ENCODE peak calls at places on chromosomes 1 and 21, in six cellular contexts. One of them, this sample, is unnamed.

GRCh38 chr1:40391688-40392145 is 18.2 kb downstream of the SMAP2 start:
- DNase-seq in activated B cell treated with CpG ODN at 0.5 μM for 24 hours: no peak
- DNase-seq in endothelial cell: no peak
- DNase-seq in upper lobe of right lung: no peak
- DNase-seq in osteoblast: no peak
- DNase-seq in left ventricle myocardium inferior: no peak
- DNase-seq in this sample: no peak

GRCh38 chr1:165169729-165170128 is 186.8 kb downstream of the LMX1A start:
- DNase-seq in upper lobe of right lung: no peak
- DNase-seq in endothelial cell: no peak
- DNase-seq in left ventricle myocardium inferior: no peak
- DNase-seq in osteoblast: no peak
- DNase-seq in activated B cell treated with CpG ODN at 0.5 μM for 24 hours: no peak
- DNase-seq in this sample: no peak

GRCh38 chr1:112579801-112580510 is 39.0 kb downstream of the ST7L start:
- DNase-seq in osteoblast: no peak
- DNase-seq in upper lobe of right lung: no peak
- DNase-seq in left ventricle myocardium inferior: no peak
- DNase-seq in endothelial cell: no peak
- DNase-seq in activated B cell treated with CpG ODN at 0.5 μM for 24 hours: no peak
- DNase-seq in this sample: no peak

GRCh38 chr1:202343652-202344349 is 2.1 kb upstream of the UBE2T start:
- DNase-seq in osteoblast: peak
- DNase-seq in endothelial cell: no peak
- DNase-seq in left ventricle myocardium inferior: no peak
- DNase-seq in activated B cell treated with CpG ODN at 0.5 μM for 24 hours: no peak
- DNase-seq in upper lobe of right lung: no peak
- DNase-seq in this sample: no peak

GRCh38 chr1:145871994-145872411 is 13.1 kb upstream of the PIAS3 start:
- DNase-seq in activated B cell treated with CpG ODN at 0.5 μM for 24 hours: peak
- DNase-seq in endothelial cell: peak
- DNase-seq in left ventricle myocardium inferior: peak
- DNase-seq in upper lobe of right lung: peak
- DNase-seq in osteoblast: no peak
- DNase-seq in this sample: no peak

GRCh38 chr21:25670726-25671125 is 31.7 kb downstream of the JAM2 start:
- DNase-seq in endothelial cell: no peak
- DNase-seq in activated B cell treated with CpG ODN at 0.5 μM for 24 hours: no peak
- DNase-seq in upper lobe of right lung: no peak
- DNase-seq in osteoblast: no peak
- DNase-seq in left ventricle myocardium inferior: no peak
- DNase-seq in this sample: no peak

GRCh38 chr1:81329061-81329460 is 471.7 kb upstream of the ADGRL2 start:
- DNase-seq in endothelial cell: no peak
- DNase-seq in upper lobe of right lung: no peak
- DNase-seq in activated B cell treated with CpG ODN at 0.5 μM for 24 hours: no peak
- DNase-seq in left ventricle myocardium inferior: no peak
- DNase-seq in osteoblast: no peak
- DNase-seq in this sample: no peak

GRCh38 chr1:60835649-60836048 is 246.7 kb upstream of the NFIA start:
- DNase-seq in endothelial cell: no peak
- DNase-seq in osteoblast: no peak
- DNase-seq in activated B cell treated with CpG ODN at 0.5 μM for 24 hours: no peak
- DNase-seq in left ventricle myocardium inferior: no peak
- DNase-seq in upper lobe of right lung: no peak
- DNase-seq in this sample: no peak

GRCh38 chr1:5830771-5831599 is 161.2 kb downstream of the NPHP4 start:
- DNase-seq in endothelial cell: peak
- DNase-seq in activated B cell treated with CpG ODN at 0.5 μM for 24 hours: no peak
- DNase-seq in left ventricle myocardium inferior: no peak
- DNase-seq in upper lobe of right lung: no peak
- DNase-seq in osteoblast: peak
- DNase-seq in this sample: no peak

GRCh38 chr1:237679687-237680086 is 211.0 kb downstream of the ZP4 start:
- DNase-seq in activated B cell treated with CpG ODN at 0.5 μM for 24 hours: no peak
- DNase-seq in osteoblast: no peak
- DNase-seq in upper lobe of right lung: no peak
- DNase-seq in left ventricle myocardium inferior: no peak
- DNase-seq in endothelial cell: no peak
- DNase-seq in this sample: no peak

GRCh38 chr1:237681210-237681609 is 209.5 kb downstream of the ZP4 start:
- DNase-seq in osteoblast: no peak
- DNase-seq in activated B cell treated with CpG ODN at 0.5 μM for 24 hours: no peak
- DNase-seq in endothelial cell: no peak
- DNase-seq in left ventricle myocardium inferior: no peak
- DNase-seq in upper lobe of right lung: no peak
- DNase-seq in this sample: no peak

GRCh38 chr1:237672748-237673147 is 218.0 kb downstream of the ZP4 start:
- DNase-seq in upper lobe of right lung: no peak
- DNase-seq in endothelial cell: no peak
- DNase-seq in left ventricle myocardium inferior: no peak
- DNase-seq in activated B cell treated with CpG ODN at 0.5 μM for 24 hours: no peak
- DNase-seq in osteoblast: no peak
- DNase-seq in this sample: no peak

GRCh38 chr1:237677979-237678378 is 212.7 kb downstream of the ZP4 start:
- DNase-seq in endothelial cell: no peak
- DNase-seq in osteoblast: no peak
- DNase-seq in left ventricle myocardium inferior: no peak
- DNase-seq in upper lobe of right lung: no peak
- DNase-seq in activated B cell treated with CpG ODN at 0.5 μM for 24 hours: no peak
- DNase-seq in this sample: no peak
- TF ChIP-seq CTCF in endothelial cell: no peak
- TF ChIP-seq CTCF in osteoblast: no peak
- TF ChIP-seq CTCF in left ventricle myocardium inferior: no peak
- TF ChIP-seq CTCF in upper lobe of right lung: no peak
- TF ChIP-seq CTCF in activated B cell treated with CpG ODN at 0.5 μM for 24 hours: no peak
- TF ChIP-seq CTCF in this sample: no peak

DNA sequence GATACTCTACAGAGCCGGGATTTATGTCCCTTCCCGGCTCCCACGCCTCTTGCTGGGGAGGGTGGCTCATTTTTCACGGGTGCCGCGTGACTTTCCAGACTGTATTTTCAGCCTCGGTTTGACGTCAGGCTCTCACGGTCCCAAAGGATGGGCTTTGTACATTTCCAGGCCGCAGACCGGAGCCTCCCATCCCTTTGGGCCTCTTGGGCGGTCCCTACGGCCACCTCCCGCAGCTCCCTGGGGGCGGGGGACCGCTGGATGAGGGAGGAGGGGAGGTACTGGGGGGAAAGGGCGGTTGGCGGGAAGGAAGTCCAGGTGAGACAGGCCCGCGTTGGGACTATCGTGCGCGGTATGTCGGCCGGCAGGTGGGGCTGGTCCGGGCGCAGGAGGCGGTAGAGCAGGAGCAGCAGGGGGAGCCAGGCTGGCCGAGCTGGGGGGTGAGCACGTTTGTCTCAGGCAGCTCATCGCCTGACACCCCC is 17.9 kb downstream of the UBL4B start:
- DNase-seq in left ventricle myocardium inferior: peak
- DNase-seq in upper lobe of right lung: no peak
- DNase-seq in endothelial cell: no peak
- DNase-seq in osteoblast: no peak
- DNase-seq in activated B cell treated with CpG ODN at 0.5 μM for 24 hours: no peak
- DNase-seq in this sample: peak
- TF ChIP-seq CTCF in left ventricle myocardium inferior: peak
- TF ChIP-seq CTCF in upper lobe of right lung: no peak
- TF ChIP-seq CTCF in endothelial cell: no peak
- TF ChIP-seq CTCF in osteoblast: no peak
- TF ChIP-seq CTCF in activated B cell treated with CpG ODN at 0.5 μM for 24 hours: no peak
- TF ChIP-seq CTCF in this sample: no peak

GRCh38 chr1:36222481-36223372 is 1.5 kb upstream of the THRAP3 start:
- DNase-seq in upper lobe of right lung: peak
- DNase-seq in left ventricle myocardium inferior: no peak
- DNase-seq in osteoblast: peak
- DNase-seq in activated B cell treated with CpG ODN at 0.5 μM for 24 hours: no peak
- DNase-seq in endothelial cell: no peak
- DNase-seq in this sample: no peak

GRCh38 chr1:36223373-36223995 is 759 bp upstream of the THRAP3 start:
- DNase-seq in activated B cell treated with CpG ODN at 0.5 μM for 24 hours: no peak
- DNase-seq in endothelial cell: no peak
- DNase-seq in left ventricle myocardium inferior: no peak
- DNase-seq in osteoblast: peak
- DNase-seq in upper lobe of right lung: no peak
- DNase-seq in this sample: no peak

GRCh38 chr1:36211841-36212240 is 12.4 kb upstream of the THRAP3 start:
- DNase-seq in endothelial cell: no peak
- DNase-seq in upper lobe of right lung: no peak
- DNase-seq in activated B cell treated with CpG ODN at 0.5 μM for 24 hours: no peak
- DNase-seq in osteoblast: no peak
- DNase-seq in left ventricle myocardium inferior: no peak
- DNase-seq in this sample: no peak

GRCh38 chr1:36212782-36213181 is 11.5 kb upstream of the THRAP3 start:
- DNase-seq in endothelial cell: no peak
- DNase-seq in osteoblast: peak
- DNase-seq in activated B cell treated with CpG ODN at 0.5 μM for 24 hours: no peak
- DNase-seq in upper lobe of right lung: no peak
- DNase-seq in left ventricle myocardium inferior: no peak
- DNase-seq in this sample: no peak

DNA sequence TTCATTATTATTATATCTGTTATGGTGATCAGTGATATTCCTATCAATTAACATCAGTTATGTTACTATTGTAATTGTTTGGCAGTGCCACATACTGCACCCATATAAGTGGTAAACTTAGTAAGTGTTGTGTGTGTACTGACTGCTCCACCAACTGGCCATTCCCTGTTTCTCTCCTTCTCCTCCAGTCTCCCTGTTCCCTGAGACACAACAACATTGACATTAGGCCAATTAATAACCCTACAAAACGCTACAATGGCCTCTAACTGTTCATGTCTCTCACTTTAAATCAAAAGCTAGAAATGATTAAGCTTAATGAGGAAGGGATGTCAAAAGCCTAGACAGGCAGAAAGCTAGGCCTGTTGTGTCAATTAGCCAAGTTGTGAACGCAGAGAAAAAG is 6.6 kb upstream of the THRAP3 start:
- DNase-seq in osteoblast: peak
- DNase-seq in upper lobe of right lung: no peak
- DNase-seq in endothelial cell: no peak
- DNase-seq in left ventricle myocardium inferior: no peak
- DNase-seq in activated B cell treated with CpG ODN at 0.5 μM for 24 hours: no peak
- DNase-seq in this sample: no peak
- TF ChIP-seq CTCF in osteoblast: peak
- TF ChIP-seq CTCF in upper lobe of right lung: peak
- TF ChIP-seq CTCF in endothelial cell: no peak
- TF ChIP-seq CTCF in left ventricle myocardium inferior: peak
- TF ChIP-seq CTCF in activated B cell treated with CpG ODN at 0.5 μM for 24 hours: no peak
- TF ChIP-seq CTCF in this sample: no peak

GRCh38 chr1:92409946-92410345 is 76.8 kb downstream of the GFI1 start:
- DNase-seq in osteoblast: no peak
- DNase-seq in activated B cell treated with CpG ODN at 0.5 μM for 24 hours: no peak
- DNase-seq in upper lobe of right lung: no peak
- DNase-seq in left ventricle myocardium inferior: no peak
- DNase-seq in endothelial cell: no peak
- DNase-seq in this sample: no peak
- TF ChIP-seq CTCF in osteoblast: no peak
- TF ChIP-seq CTCF in activated B cell treated with CpG ODN at 0.5 μM for 24 hours: no peak
- TF ChIP-seq CTCF in upper lobe of right lung: no peak
- TF ChIP-seq CTCF in left ventricle myocardium inferior: no peak
- TF ChIP-seq CTCF in endothelial cell: no peak
- TF ChIP-seq CTCF in this sample: no peak

DNA sequence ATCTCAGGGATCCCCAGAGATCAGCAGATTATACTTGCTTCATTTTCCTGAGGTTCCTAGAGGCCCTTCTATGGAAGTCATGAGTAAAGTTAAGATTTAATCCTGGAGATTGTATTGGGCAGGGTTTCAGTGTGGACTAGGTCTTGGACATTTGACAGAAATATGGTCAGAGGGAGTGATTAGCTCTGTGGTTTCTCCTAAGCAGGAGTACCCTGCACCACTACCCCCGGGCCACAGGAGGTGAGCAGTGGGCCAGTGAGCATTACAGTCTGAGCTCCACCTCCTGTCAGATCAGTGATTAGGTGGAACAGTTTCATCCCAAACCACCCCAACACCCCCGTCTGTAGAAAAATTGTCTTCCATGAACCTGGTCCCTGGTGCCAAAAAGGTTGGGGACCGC is 43.2 kb downstream of the PHACTR4 start:
- DNase-seq in osteoblast: no peak
- DNase-seq in activated B cell treated with CpG ODN at 0.5 μM for 24 hours: no peak
- DNase-seq in endothelial cell: peak
- DNase-seq in left ventricle myocardium inferior: no peak
- DNase-seq in upper lobe of right lung: no peak
- DNase-seq in this sample: no peak
- TF ChIP-seq CTCF in osteoblast: no peak
- TF ChIP-seq CTCF in activated B cell treated with CpG ODN at 0.5 μM for 24 hours: no peak
- TF ChIP-seq CTCF in endothelial cell: no peak
- TF ChIP-seq CTCF in left ventricle myocardium inferior: no peak
- TF ChIP-seq CTCF in upper lobe of right lung: no peak
- TF ChIP-seq CTCF in this sample: no peak

GRCh38 chr1:222105861-222106260 is 364.0 kb upstream of the DUSP10 start:
- DNase-seq in activated B cell treated with CpG ODN at 0.5 μM for 24 hours: no peak
- DNase-seq in left ventricle myocardium inferior: no peak
- DNase-seq in upper lobe of right lung: no peak
- DNase-seq in endothelial cell: no peak
- DNase-seq in osteoblast: no peak
- DNase-seq in this sample: no peak
- TF ChIP-seq CTCF in activated B cell treated with CpG ODN at 0.5 μM for 24 hours: no peak
- TF ChIP-seq CTCF in left ventricle myocardium inferior: no peak
- TF ChIP-seq CTCF in upper lobe of right lung: no peak
- TF ChIP-seq CTCF in endothelial cell: no peak
- TF ChIP-seq CTCF in osteoblast: no peak
- TF ChIP-seq CTCF in this sample: no peak

GRCh38 chr1:209402697-209403096 is 180.8 kb upstream of the CAMK1G start:
- DNase-seq in left ventricle myocardium inferior: no peak
- DNase-seq in osteoblast: no peak
- DNase-seq in upper lobe of right lung: no peak
- DNase-seq in endothelial cell: no peak
- DNase-seq in activated B cell treated with CpG ODN at 0.5 μM for 24 hours: no peak
- DNase-seq in this sample: no peak
- TF ChIP-seq CTCF in left ventricle myocardium inferior: no peak
- TF ChIP-seq CTCF in osteoblast: no peak
- TF ChIP-seq CTCF in upper lobe of right lung: no peak
- TF ChIP-seq CTCF in endothelial cell: no peak
- TF ChIP-seq CTCF in activated B cell treated with CpG ODN at 0.5 μM for 24 hours: no peak
- TF ChIP-seq CTCF in this sample: no peak

This sample was measured in mesothelial cell of epicardium.